ENCODE peak calls at places on chromosomes 2 and 18, in ten cellular contexts. F is PC-9; A is activated naive CD8-positive, alpha-beta T cell treated with anti-CD3 and anti-CD28 coated beads for 36 hours; H is T follicular helper cell; R is pancreas; Q is left lobe of liver; X is CD4-positive, alpha-beta T cell; S is brain microvascular endothelial cell; K is hypothalamus; V is stimulated activated CD4-positive, alpha-beta T cell treated with anti-CD3 and anti-CD28 coated beads, Interleukin-15, amount 100 ng/mL, for 24 hours. Y is an unnamed sample.

GRCh38 chr2:43226558-43226954 is at the start of gene ZFP36L2:
- DNase-seq in F (peak; percentile 88), A (peak; percentile 98), H (peak; percentile 93), R (peak; percentile 99), Q (peak; percentile 97), X (peak; percentile 98), S (peak; percentile 89), K (peak; percentile 84), V (peak; percentile 96), Y (peak; percentile 95)

GRCh38 chr2:233940376-233941276 is 23.5 kb downstream of the TRPM8 start:
- DNase-seq in F (peak; percentile 83), A (no peak), H (no peak), R (no peak), Q (no peak), X (no peak), S (no peak), K (no peak), V (no peak), Y (no peak)

GRCh38 chr2:44936715-44937687 is 4.5 kb upstream of the SIX3 start:
- DNase-seq in F (peak; percentile 48), A (no peak), H (no peak), R (no peak), Q (no peak), X (no peak), S (no peak), K (no peak), V (no peak), Y (no peak)

GRCh38 chr18:74250131-74250530 is 41.6 kb downstream of the CYB5A start:
- DNase-seq in F (no peak), A (no peak), H (no peak), R (no peak), Q (no peak), X (no peak), S (no peak), K (no peak), V (no peak), Y (no peak)

GRCh38 chr2:235086481-235087184 is 134.8 kb downstream of the SH3BP4 start:
- DNase-seq in F (no peak), A (no peak), H (no peak), R (no peak), Q (no peak), X (no peak), S (no peak), K (no peak), V (no peak), Y (no peak)

GRCh38 chr2:114550895-114551793 is 108.7 kb downstream of the DPP10 start:
- DNase-seq in F (no peak), A (no peak), H (no peak), R (no peak), Q (peak; percentile 48), X (no peak), S (peak; percentile 40), K (no peak), V (peak; percentile 23), Y (peak; percentile 52)

GRCh38 chr18:47725656-47726055 is 204.8 kb downstream of the SMAD2 start:
- DNase-seq in F (no peak), A (no peak), H (no peak), R (no peak), Q (no peak), X (no peak), S (no peak), K (no peak), V (no peak), Y (no peak)

GRCh38 chr18:3129053-3129864 is 90.5 kb downstream of the MYOM1 start:
- DNase-seq in F (peak; percentile 38), A (peak; percentile 73), H (peak; percentile 68), R (peak; percentile 68), Q (peak; percentile 77), X (peak; percentile 77), S (peak; percentile 89), K (peak; percentile 30), V (peak; percentile 87), Y (peak; percentile 80)

GRCh38 chr2:23456881-23457760 is 72.1 kb downstream of the KLHL29 start:
- DNase-seq in F (no peak), A (no peak), H (no peak), R (no peak), Q (no peak), X (no peak), S (peak; percentile 59), K (no peak), V (no peak), Y (no peak)

GRCh38 chr2:147025611-147026010 is 819.2 kb upstream of the ACVR2A start:
- DNase-seq in F (no peak), A (no peak), H (no peak), R (no peak), Q (no peak), X (no peak), S (no peak), K (no peak), V (no peak), Y (no peak)

GRCh38 chr2:19649107-19649506 is 252.7 kb downstream of the TTC32 start:
- DNase-seq in F (no peak), A (no peak), H (no peak), R (no peak), Q (no peak), X (no peak), S (peak; percentile 33), K (no peak), V (no peak), Y (no peak)

GRCh38 chr18:76679259-76679658 is 143.1 kb upstream of the ZNF236 start:
- DNase-seq in F (no peak), A (no peak), H (no peak), R (no peak), Q (no peak), X (no peak), S (no peak), K (no peak), V (no peak), Y (no peak)

GRCh38 chr2:105238664-105239240 is 2.8 kb upstream of the GPR45 start:
- DNase-seq in F (no peak), A (no peak), H (no peak), R (no peak), Q (no peak), X (no peak), S (no peak), K (no peak), V (no peak), Y (no peak)

GRCh38 chr2:189584662-189585061 is 4.1 kb upstream of the SLC40A1 start:
- DNase-seq in F (no peak), A (no peak), H (no peak), R (no peak), Q (no peak), X (no peak), S (no peak), K (no peak), V (no peak), Y (no peak)

GRCh38 chr18:23690505-23691068 is 1.3 kb downstream of the LAMA3 start:
- DNase-seq in F (no peak), A (no peak), H (no peak), R (peak; percentile 42), Q (no peak), X (no peak), S (no peak), K (no peak), V (no peak), Y (no peak)

GRCh38 chr2:206323486-206323885 is 49.0 kb downstream of the ZDBF2 start:
- DNase-seq in F (no peak), A (no peak), H (no peak), R (no peak), Q (no peak), X (no peak), S (no peak), K (no peak), V (no peak), Y (no peak)

GRCh38 chr18:69999671-70000070 is 52.0 kb upstream of the CD226 start:
- DNase-seq in F (no peak), A (no peak), H (no peak), R (no peak), Q (no peak), X (no peak), S (no peak), K (no peak), V (no peak), Y (no peak)

GRCh38 chr2:236565879-236566402 is 3.7 kb upstream of the ACKR3 start:
- DNase-seq in F (no peak), A (no peak), H (no peak), R (no peak), Q (no peak), X (no peak), S (no peak), K (no peak), V (no peak), Y (no peak)

GRCh38 chr2:219689676-219690628 is 62.5 kb downstream of the SLC4A3 start:
- DNase-seq in F (peak; percentile 42), A (peak; percentile 31), H (no peak), R (no peak), Q (no peak), X (peak; percentile 5), S (peak; percentile 76), K (no peak), V (peak; percentile 57), Y (peak; percentile 52)

GRCh38 chr2:127589876-127590275 is 54.4 kb downstream of the MYO7B start:
- DNase-seq in F (no peak), A (no peak), H (no peak), R (no peak), Q (peak; percentile 26), X (no peak), S (no peak), K (no peak), V (no peak), Y (no peak)

GRCh38 chr2:174122185-174122584 is 126.1 kb downstream of the OLA1 start:
- DNase-seq in F (no peak), A (no peak), H (no peak), R (no peak), Q (no peak), X (no peak), S (no peak), K (no peak), V (no peak), Y (no peak)

GRCh38 chr18:44464401-44465185 is 216.1 kb upstream of the SETBP1 start:
- DNase-seq in F (peak; percentile 39), A (no peak), H (no peak), R (no peak), Q (no peak), X (no peak), S (no peak), K (no peak), V (no peak), Y (no peak)

GRCh38 chr2:200931227-200931626 is 32.2 kb downstream of the ORC2 start:
- DNase-seq in F (no peak), A (no peak), H (no peak), R (no peak), Q (no peak), X (no peak), S (no peak), K (no peak), V (no peak), Y (no peak)

GRCh38 chr2:32806857-32807256 is 139.9 kb upstream of the LTBP1 start:
- DNase-seq in F (peak; percentile 84), A (no peak), H (no peak), R (no peak), Q (no peak), X (no peak), S (no peak), K (no peak), V (no peak), Y (no peak)

GRCh38 chr2:212709287-212709686 is 170.7 kb upstream of the ERBB4 start:
- DNase-seq in F (no peak), A (no peak), H (no peak), R (no peak), Q (no peak), X (no peak), S (no peak), K (no peak), V (no peak), Y (no peak)

GRCh38 chr2:181438298-181438697 is 18.9 kb upstream of the ITGA4 start:
- DNase-seq in F (no peak), A (no peak), H (no peak), R (no peak), Q (no peak), X (no peak), S (no peak), K (no peak), V (peak; percentile 20), Y (peak; percentile 69)

GRCh38 chr2:88038263-88039105 is 17.1 kb downstream of the KRCC1 start:
- DNase-seq in F (peak; percentile 84), A (no peak), H (no peak), R (no peak), Q (no peak), X (no peak), S (peak; percentile 78), K (no peak), V (no peak), Y (no peak)

GRCh38 chr2:71779306-71779855 is 326.0 kb downstream of the DYSF start:
- DNase-seq in F (no peak), A (no peak), H (no peak), R (no peak), Q (peak; percentile 35), X (no peak), S (peak; percentile 29), K (no peak), V (no peak), Y (no peak)